ENCODE peak calls at places on chromosomes 11 and 22, in nine cellular contexts. One of them, this sample, is unnamed.

GRCh38 chr22:17917490-17917983 is 106.8 kb downstream of the MICAL3 start:
- DNase-seq in M059J: no peak
- DNase-seq in naive thymus-derived CD4-positive, alpha-beta T cell: no peak
- DNase-seq in T-helper 2 cell: peak
- DNase-seq in KBM-7: no peak
- DNase-seq in lower lobe of right lung: no peak
- DNase-seq in tibial artery: no peak
- DNase-seq in Right ventricle myocardium superior: peak
- DNase-seq in lung: no peak
- DNase-seq in this sample: no peak

GRCh38 chr22:49664891-49665290 is 162.8 kb downstream of the BRD1 start:
- DNase-seq in Right ventricle myocardium superior: no peak
- DNase-seq in KBM-7: no peak
- DNase-seq in M059J: no peak
- DNase-seq in tibial artery: no peak
- DNase-seq in lower lobe of right lung: peak
- DNase-seq in T-helper 2 cell: no peak
- DNase-seq in lung: no peak
- DNase-seq in naive thymus-derived CD4-positive, alpha-beta T cell: no peak
- DNase-seq in this sample: no peak

GRCh38 chr11:37411289-37411688 is 813.3 kb upstream of the RAG2 start:
- DNase-seq in tibial artery: no peak
- DNase-seq in lower lobe of right lung: no peak
- DNase-seq in lung: no peak
- DNase-seq in M059J: no peak
- DNase-seq in Right ventricle myocardium superior: no peak
- DNase-seq in KBM-7: no peak
- DNase-seq in naive thymus-derived CD4-positive, alpha-beta T cell: no peak
- DNase-seq in T-helper 2 cell: no peak
- DNase-seq in this sample: no peak

GRCh38 chr11:45395421-45395820 is 109.3 kb upstream of the SYT13 start:
- DNase-seq in T-helper 2 cell: no peak
- DNase-seq in Right ventricle myocardium superior: no peak
- DNase-seq in KBM-7: no peak
- DNase-seq in M059J: no peak
- DNase-seq in lower lobe of right lung: no peak
- DNase-seq in lung: no peak
- DNase-seq in tibial artery: no peak
- DNase-seq in naive thymus-derived CD4-positive, alpha-beta T cell: no peak
- DNase-seq in this sample: no peak

GRCh38 chr11:107123022-107123421 is 104.7 kb upstream of the GUCY1A2 start:
- DNase-seq in KBM-7: no peak
- DNase-seq in M059J: no peak
- DNase-seq in lower lobe of right lung: no peak
- DNase-seq in lung: no peak
- DNase-seq in T-helper 2 cell: no peak
- DNase-seq in tibial artery: no peak
- DNase-seq in Right ventricle myocardium superior: no peak
- DNase-seq in naive thymus-derived CD4-positive, alpha-beta T cell: no peak
- DNase-seq in this sample: peak

GRCh38 chr22:24305260-24305692 is 34.6 kb downstream of the SPECC1L start:
- DNase-seq in lower lobe of right lung: no peak
- DNase-seq in naive thymus-derived CD4-positive, alpha-beta T cell: peak
- DNase-seq in Right ventricle myocardium superior: no peak
- DNase-seq in T-helper 2 cell: peak
- DNase-seq in KBM-7: peak
- DNase-seq in lung: no peak
- DNase-seq in M059J: peak
- DNase-seq in tibial artery: no peak
- DNase-seq in this sample: peak

GRCh38 chr22:47192651-47193437 is 430.4 kb downstream of the TBC1D22A start:
- DNase-seq in naive thymus-derived CD4-positive, alpha-beta T cell: no peak
- DNase-seq in Right ventricle myocardium superior: peak
- DNase-seq in M059J: no peak
- DNase-seq in KBM-7: no peak
- DNase-seq in T-helper 2 cell: peak
- DNase-seq in lung: no peak
- DNase-seq in tibial artery: peak
- DNase-seq in lower lobe of right lung: peak
- DNase-seq in this sample: no peak

GRCh38 chr11:67627788-67628624 is 1.7 kb downstream of the NUDT8 start:
- DNase-seq in M059J: no peak
- DNase-seq in naive thymus-derived CD4-positive, alpha-beta T cell: peak
- DNase-seq in T-helper 2 cell: no peak
- DNase-seq in Right ventricle myocardium superior: peak
- DNase-seq in tibial artery: no peak
- DNase-seq in lung: no peak
- DNase-seq in KBM-7: no peak
- DNase-seq in lower lobe of right lung: peak
- DNase-seq in this sample: no peak

GRCh38 chr11:72683782-72684200 is 9.6 kb upstream of the PDE2A start:
- DNase-seq in tibial artery: peak
- DNase-seq in lower lobe of right lung: peak
- DNase-seq in naive thymus-derived CD4-positive, alpha-beta T cell: peak
- DNase-seq in lung: peak
- DNase-seq in M059J: peak
- DNase-seq in KBM-7: peak
- DNase-seq in T-helper 2 cell: peak
- DNase-seq in Right ventricle myocardium superior: peak
- DNase-seq in this sample: peak

GRCh38 chr11:45994421-45995341 is 72.2 kb downstream of the LARGE2 start:
- DNase-seq in KBM-7: no peak
- DNase-seq in lung: no peak
- DNase-seq in T-helper 2 cell: peak
- DNase-seq in naive thymus-derived CD4-positive, alpha-beta T cell: no peak
- DNase-seq in Right ventricle myocardium superior: no peak
- DNase-seq in M059J: no peak
- DNase-seq in tibial artery: no peak
- DNase-seq in lower lobe of right lung: no peak
- DNase-seq in this sample: peak

GRCh38 chr11:121478895-121479281 is 26.1 kb upstream of the SORL1-AS1 start:
- DNase-seq in M059J: no peak
- DNase-seq in lung: no peak
- DNase-seq in tibial artery: no peak
- DNase-seq in KBM-7: peak
- DNase-seq in T-helper 2 cell: no peak
- DNase-seq in Right ventricle myocardium superior: no peak
- DNase-seq in naive thymus-derived CD4-positive, alpha-beta T cell: no peak
- DNase-seq in lower lobe of right lung: no peak
- DNase-seq in this sample: no peak

GRCh38 chr11:73729594-73730206 is 31.2 kb downstream of the RAB6A start:
- DNase-seq in Right ventricle myocardium superior: no peak
- DNase-seq in naive thymus-derived CD4-positive, alpha-beta T cell: peak
- DNase-seq in KBM-7: peak
- DNase-seq in lung: no peak
- DNase-seq in M059J: peak
- DNase-seq in T-helper 2 cell: no peak
- DNase-seq in tibial artery: no peak
- DNase-seq in lower lobe of right lung: no peak
- DNase-seq in this sample: peak

GRCh38 chr11:20668844-20669832 is at the start of gene NELL1:
- DNase-seq in lower lobe of right lung: no peak
- DNase-seq in lung: no peak
- DNase-seq in Right ventricle myocardium superior: no peak
- DNase-seq in T-helper 2 cell: peak
- DNase-seq in KBM-7: no peak
- DNase-seq in naive thymus-derived CD4-positive, alpha-beta T cell: no peak
- DNase-seq in tibial artery: no peak
- DNase-seq in M059J: no peak
- DNase-seq in this sample: no peak

GRCh38 chr11:118434123-118434552 is 2.2 kb upstream of the KMT2A start:
- DNase-seq in lung: no peak
- DNase-seq in KBM-7: no peak
- DNase-seq in lower lobe of right lung: no peak
- DNase-seq in Right ventricle myocardium superior: no peak
- DNase-seq in tibial artery: no peak
- DNase-seq in M059J: no peak
- DNase-seq in T-helper 2 cell: peak
- DNase-seq in naive thymus-derived CD4-positive, alpha-beta T cell: peak
- DNase-seq in this sample: peak

GRCh38 chr11:2890466-2891241 is 5.1 kb upstream of the CDKN1C start:
- DNase-seq in KBM-7: no peak
- DNase-seq in naive thymus-derived CD4-positive, alpha-beta T cell: no peak
- DNase-seq in lung: no peak
- DNase-seq in Right ventricle myocardium superior: peak
- DNase-seq in M059J: no peak
- DNase-seq in tibial artery: no peak
- DNase-seq in lower lobe of right lung: peak
- DNase-seq in T-helper 2 cell: no peak
- DNase-seq in this sample: no peak